ENCODE peak calls at places on chromosomes 12 and 14, in five cellular contexts. A is psoas muscle; E is sigmoid colon; S is CD4-positive, alpha-beta memory T cell; G is endodermal cell. Q is an unnamed sample.

GRCh38 chr14:90797451-90797850 is 18.8 kb downstream of the TTC7B start:
- DNase-seq in E (no peak), S (no peak), G (no peak), A (no peak), Q (no peak)

GRCh38 chr14:58663494-58664111 is 25.8 kb downstream of the DACT1 start:
- DNase-seq in G (peak; percentile 72), S (no peak), E (no peak), A (no peak), Q (no peak)

GRCh38 chr12:119334459-119335170 is at the start of gene CCDC60:
- DNase-seq in E (no peak), A (no peak), S (no peak), G (peak; percentile 98), Q (peak; percentile 36)

GRCh38 chr14:47302121-47302520 is 373.3 kb downstream of the MDGA2 start:
- DNase-seq in A (no peak), E (no peak), G (no peak), S (no peak), Q (no peak)

GRCh38 chr14:53946404-53947400 is 9.9 kb downstream of the BMP4 start:
- DNase-seq in S (no peak), A (no peak), G (peak; percentile 84), E (no peak), Q (no peak)

GRCh38 chr12:62692884-62693283 is 226.3 kb downstream of the MON2 start:
- DNase-seq in S (no peak), A (no peak), G (no peak), E (no peak), Q (no peak)

GRCh38 chr12:99282086-99282485 is 365.5 kb upstream of the GARIN6 start:
- DNase-seq in G (no peak), A (no peak), S (no peak), E (no peak), Q (no peak)

GRCh38 chr12:99709116-99709515 is 61.6 kb downstream of the GARIN6 start:
- DNase-seq in S (no peak), A (no peak), G (no peak), E (no peak), Q (no peak)

GRCh38 chr12:78290606-78291345 is 460.1 kb downstream of the NAV3 start:
- DNase-seq in S (no peak), E (no peak), G (no peak), A (no peak), Q (no peak)

GRCh38 chr14:21317433-21317832 is 37.5 kb downstream of the RPGRIP1 start:
- DNase-seq in E (no peak), G (peak; percentile 48), S (no peak), A (no peak), Q (no peak)

GRCh38 chr12:88305491-88305890 is 163.4 kb downstream of the TMTC3 start:
- DNase-seq in S (no peak), A (no peak), E (no peak), G (no peak), Q (no peak)

GRCh38 chr12:71840226-71840847 is 778 bp downstream of the TBC1D15 start:
- DNase-seq in E (no peak), G (no peak), S (peak; percentile 10), A (no peak), Q (no peak)

GRCh38 chr12:26798013-26798412 is 35.0 kb downstream of the ITPR2 start:
- DNase-seq in S (no peak), E (no peak), G (no peak), A (no peak), Q (no peak)

DNA sequence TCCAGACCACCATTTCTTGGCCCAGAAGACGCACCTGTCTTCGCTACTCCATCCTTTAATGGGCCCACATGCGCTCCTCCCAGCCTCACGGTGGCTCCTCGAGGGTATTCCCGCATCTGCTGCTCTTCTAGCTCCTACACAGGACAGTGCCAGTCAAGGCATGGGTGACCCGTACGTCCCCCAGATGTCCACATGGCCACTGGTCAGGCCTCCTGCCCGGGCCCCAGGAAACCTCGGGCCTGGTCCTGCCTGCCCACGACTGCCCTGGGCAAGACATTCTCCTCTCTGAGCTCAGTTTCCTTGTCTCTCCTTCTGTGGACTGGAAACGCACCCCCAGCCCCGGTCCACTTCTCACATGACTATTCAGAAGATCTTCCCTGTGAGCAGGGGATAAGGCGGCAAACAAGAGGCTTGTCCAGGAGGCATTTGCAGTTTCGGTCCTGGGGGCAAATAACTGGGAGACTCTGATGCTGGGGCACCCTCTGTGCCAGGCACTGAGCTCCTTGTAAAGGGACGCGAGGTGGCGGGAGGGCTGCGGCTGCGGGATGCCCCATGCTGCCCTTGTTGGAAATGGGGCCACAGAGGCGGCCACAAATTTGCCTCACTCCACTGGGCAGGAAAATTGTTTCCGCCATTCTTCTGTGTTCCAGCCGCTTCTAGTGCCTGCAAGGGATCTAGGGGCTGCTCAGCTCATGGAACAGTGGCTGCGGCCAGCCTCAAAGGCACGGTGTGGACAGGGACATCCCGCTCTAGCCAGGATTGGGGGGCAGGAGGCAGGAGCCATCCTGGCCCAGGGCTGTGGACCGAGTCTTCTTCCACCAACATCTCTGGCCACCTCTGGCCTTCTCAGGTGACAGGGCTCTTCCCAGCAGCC is 6.8 kb upstream of the BEGAIN start:
- DNase-seq in A (no peak), E (peak; percentile 37), G (peak; percentile 28), S (no peak), Q (peak; percentile 2)
- H3K27me3 ChIP-seq in A (no peaks in the 10 kb centered on the region), E (peaks cover 33% of the 10 kb centered on the region), G (peaks cover 68% of the 10 kb centered on the region), S (no peaks in the 10 kb centered on the region), Q (no peaks in the 10 kb centered on the region)

GRCh38 chr12:52655720-52656124 is 3.7 kb upstream of the KRT2 start:
- DNase-seq in G (no peak), E (no peak), A (no peak), S (no peak), Q (peak; percentile 67)
- H3K27me3 ChIP-seq in G (peaks cover 5% of the 10 kb centered on the region), E (no peaks in the 10 kb centered on the region), A (peaks cover 3% of the 10 kb centered on the region), S (no peaks in the 10 kb centered on the region), Q (no peaks in the 10 kb centered on the region)

GRCh38 chr14:95045255-95045701 is 112.1 kb downstream of the DICER1 start:
- DNase-seq in A (no peak), G (peak; percentile 51), E (peak; percentile 40), S (no peak), Q (no peak)

GRCh38 chr14:95043732-95044462 is 113.4 kb downstream of the DICER1 start:
- DNase-seq in E (peak; percentile 37), A (no peak), S (no peak), G (peak; percentile 19), Q (no peak)

GRCh38 chr14:95044463-95045254 is 112.7 kb downstream of the DICER1 start:
- DNase-seq in G (peak; percentile 61), E (peak; percentile 58), A (no peak), S (no peak), Q (no peak)

GRCh38 chr14:95041477-95042020 is 115.8 kb downstream of the DICER1 start:
- DNase-seq in S (no peak), A (no peak), E (no peak), G (peak; percentile 17), Q (no peak)

DNA sequence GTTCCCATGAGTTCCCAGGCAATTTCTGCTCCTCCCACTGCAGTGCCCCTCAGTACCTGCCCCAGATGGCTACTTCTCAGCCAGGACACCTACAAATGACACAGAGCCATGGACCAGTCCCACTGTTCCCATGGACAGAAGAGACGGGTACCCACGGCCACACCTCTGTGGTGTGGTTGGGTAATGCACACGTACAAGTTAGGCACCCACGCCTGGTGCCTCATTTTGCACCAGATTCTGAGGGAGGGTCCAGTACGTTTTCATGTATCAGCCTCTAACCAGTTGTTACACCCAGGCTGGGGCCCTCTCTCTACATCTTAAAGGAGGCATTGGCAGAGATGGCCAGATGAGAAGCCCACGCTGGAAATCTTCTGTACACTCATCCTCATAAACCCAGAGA is 114.0 kb downstream of the DICER1 start:
- DNase-seq in E (no peak), G (peak; percentile 20), A (no peak), S (no peak), Q (no peak)
- H3K27me3 ChIP-seq in E (no peaks in the 10 kb centered on the region), G (no peaks in the 10 kb centered on the region), A (no peaks in the 10 kb centered on the region), S (no peaks in the 10 kb centered on the region), Q (no peaks in the 10 kb centered on the region)

GRCh38 chr12:60176891-60177290 is 581.1 kb downstream of the SLC16A7 start:
- DNase-seq in A (no peak), G (no peak), S (no peak), E (no peak), Q (no peak)

GRCh38 chr12:60174476-60174875 is 578.6 kb downstream of the SLC16A7 start:
- DNase-seq in G (no peak), A (no peak), S (no peak), E (no peak), Q (no peak)

GRCh38 chr12:60172696-60173095 is 576.9 kb downstream of the SLC16A7 start:
- DNase-seq in A (no peak), S (no peak), G (no peak), E (no peak), Q (no peak)

GRCh38 chr12:60173213-60174170 is 577.7 kb downstream of the SLC16A7 start:
- DNase-seq in E (no peak), A (no peak), G (no peak), S (no peak), Q (no peak)

GRCh38 chr12:60174914-60175313 is 579.1 kb downstream of the SLC16A7 start:
- DNase-seq in G (no peak), S (no peak), E (no peak), A (no peak), Q (no peak)
- H3K27me3 ChIP-seq in G (no peaks in the 10 kb centered on the region), S (no peaks in the 10 kb centered on the region), E (no peaks in the 10 kb centered on the region), A (no peaks in the 10 kb centered on the region), Q (no peaks in the 10 kb centered on the region)

DNA sequence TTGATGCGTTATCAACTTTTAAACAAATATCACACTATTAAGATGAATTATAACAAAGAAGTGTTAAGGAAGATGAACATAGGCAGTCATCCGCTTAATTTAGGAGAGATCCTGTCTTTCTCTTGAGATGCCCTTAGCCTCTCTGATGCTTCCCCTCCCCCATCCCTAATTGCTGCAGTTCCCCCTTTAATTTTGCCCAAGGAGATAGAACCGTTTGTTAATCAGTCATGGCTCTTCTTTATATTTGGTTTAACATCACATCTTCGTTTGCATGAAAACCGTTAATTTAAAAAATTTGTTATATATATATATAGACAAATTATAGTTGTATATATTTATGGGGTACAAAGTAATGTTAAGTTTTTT is 1.9 kb downstream of the ALX1 start:
- DNase-seq in A (no peak), G (no peak), S (no peak), E (no peak), Q (no peak)
- H3K27me3 ChIP-seq in A (peaks cover 3% of the 10 kb centered on the region), G (peaks cover 47% of the 10 kb centered on the region), S (no peaks in the 10 kb centered on the region), E (peaks cover 98% of the 10 kb centered on the region), Q (peaks cover 8% of the 10 kb centered on the region)

GRCh38 chr14:24066490-24067132 is 4.8 kb upstream of the CPNE6 start:
- DNase-seq in G (no peak), A (no peak), S (no peak), E (peak; percentile 44), Q (no peak)

GRCh38 chr14:24065408-24065807 is 6.0 kb upstream of the CPNE6 start:
- DNase-seq in A (no peak), S (no peak), E (no peak), G (no peak), Q (no peak)

GRCh38 chr14:24063263-24063836 is 8.0 kb upstream of the CPNE6 start:
- DNase-seq in A (no peak), E (peak; percentile 32), G (no peak), S (no peak), Q (no peak)

GRCh38 chr14:24064091-24064795 is 7.1 kb upstream of the CPNE6 start:
- DNase-seq in A (no peak), S (no peak), E (no peak), G (no peak), Q (no peak)

DNA sequence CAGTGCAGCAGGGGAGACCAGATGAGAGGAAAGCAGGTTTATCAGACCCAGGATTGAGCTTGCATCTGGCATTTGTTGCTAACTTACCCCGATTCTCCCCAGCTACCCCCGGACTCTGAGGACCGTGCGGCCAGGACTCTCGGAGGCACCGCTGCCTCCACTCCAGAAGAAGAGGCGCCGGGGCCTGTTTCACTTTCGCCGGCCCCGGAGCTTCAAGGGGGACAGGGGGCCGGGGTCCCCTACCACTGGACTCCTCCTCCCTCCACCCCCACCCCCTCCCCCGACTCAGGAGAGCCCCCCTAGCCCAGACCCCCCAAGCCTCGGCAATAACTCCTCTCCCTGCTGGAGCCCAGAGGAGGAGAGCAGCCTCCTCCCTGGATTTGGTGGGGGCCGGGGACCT is 6.5 kb upstream of the CPNE6 start:
- DNase-seq in G (no peak), A (no peak), S (no peak), E (no peak), Q (no peak)
- H3K27me3 ChIP-seq in G (no peaks in the 10 kb centered on the region), A (no peaks in the 10 kb centered on the region), S (no peaks in the 10 kb centered on the region), E (no peaks in the 10 kb centered on the region), Q (no peaks in the 10 kb centered on the region)